ENCODE peak calls at places on chromosomes 2 and 18, in nine cellular contexts. One of them, this sample, is unnamed.

GRCh38 chr2:173231465-173231864 is 123.2 kb upstream of the CDCA7 start:
- DNase-seq in mammary epithelial cell: no peak
- DNase-seq in activated T-cell treated with anti-CD3 and anti-CD28 coated beads for 24 hours: no peak
- DNase-seq in CD8-positive, alpha-beta T cell: no peak
- DNase-seq in A549: no peak
- DNase-seq in NCI-H82: no peak
- DNase-seq in NCI-H345: no peak
- DNase-seq in iPS-NIHi11: no peak
- DNase-seq in endothelial cell: no peak
- DNase-seq in this sample: no peak

GRCh38 chr2:234488913-234489451 is 7.9 kb downstream of the ARL4C start:
- DNase-seq in mammary epithelial cell: no peak
- DNase-seq in activated T-cell treated with anti-CD3 and anti-CD28 coated beads for 24 hours: peak; percentile 52
- DNase-seq in CD8-positive, alpha-beta T cell: peak; percentile 79
- DNase-seq in A549: no peak
- DNase-seq in NCI-H82: no peak
- DNase-seq in NCI-H345: no peak
- DNase-seq in iPS-NIHi11: no peak
- DNase-seq in endothelial cell: no peak
- DNase-seq in this sample: no peak

GRCh38 chr18:79402209-79402576 is 6.5 kb downstream of the NFATC1 start:
- DNase-seq in mammary epithelial cell: no peak
- DNase-seq in activated T-cell treated with anti-CD3 and anti-CD28 coated beads for 24 hours: no peak
- DNase-seq in CD8-positive, alpha-beta T cell: no peak
- DNase-seq in A549: no peak
- DNase-seq in NCI-H82: no peak
- DNase-seq in NCI-H345: no peak
- DNase-seq in iPS-NIHi11: no peak
- DNase-seq in endothelial cell: no peak
- DNase-seq in this sample: no peak

GRCh38 chr2:155377178-155377780 is 678.8 kb downstream of the KCNJ3 start:
- DNase-seq in mammary epithelial cell: peak; percentile 5
- DNase-seq in activated T-cell treated with anti-CD3 and anti-CD28 coated beads for 24 hours: no peak
- DNase-seq in CD8-positive, alpha-beta T cell: no peak
- DNase-seq in A549: no peak
- DNase-seq in NCI-H82: peak; percentile 62
- DNase-seq in NCI-H345: peak; percentile 49
- DNase-seq in iPS-NIHi11: peak; percentile 10
- DNase-seq in endothelial cell: no peak
- DNase-seq in this sample: peak; percentile 74

GRCh38 chr2:11719230-11719977 is 27.0 kb upstream of the LPIN1 start:
- DNase-seq in mammary epithelial cell: no peak
- DNase-seq in activated T-cell treated with anti-CD3 and anti-CD28 coated beads for 24 hours: no peak
- DNase-seq in CD8-positive, alpha-beta T cell: no peak
- DNase-seq in A549: no peak
- DNase-seq in NCI-H82: no peak
- DNase-seq in NCI-H345: no peak
- DNase-seq in iPS-NIHi11: no peak
- DNase-seq in endothelial cell: no peak
- DNase-seq in this sample: no peak

GRCh38 chr2:164054651-164055050 is 318.8 kb upstream of the FIGN start:
- DNase-seq in mammary epithelial cell: no peak
- DNase-seq in activated T-cell treated with anti-CD3 and anti-CD28 coated beads for 24 hours: no peak
- DNase-seq in CD8-positive, alpha-beta T cell: no peak
- DNase-seq in A549: no peak
- DNase-seq in NCI-H82: peak; percentile 73
- DNase-seq in NCI-H345: no peak
- DNase-seq in iPS-NIHi11: no peak
- DNase-seq in endothelial cell: no peak
- DNase-seq in this sample: peak; percentile 21

GRCh38 chr18:49843131-49843530 is 29.8 kb upstream of the ACAA2 start:
- DNase-seq in mammary epithelial cell: no peak
- DNase-seq in activated T-cell treated with anti-CD3 and anti-CD28 coated beads for 24 hours: no peak
- DNase-seq in CD8-positive, alpha-beta T cell: no peak
- DNase-seq in A549: no peak
- DNase-seq in NCI-H82: no peak
- DNase-seq in NCI-H345: no peak
- DNase-seq in iPS-NIHi11: no peak
- DNase-seq in endothelial cell: no peak
- DNase-seq in this sample: no peak

GRCh38 chr2:72757177-72757775 is 68.6 kb downstream of the EXOC6B start:
- DNase-seq in mammary epithelial cell: peak; percentile 51
- DNase-seq in activated T-cell treated with anti-CD3 and anti-CD28 coated beads for 24 hours: no peak
- DNase-seq in CD8-positive, alpha-beta T cell: no peak
- DNase-seq in A549: peak; percentile 29
- DNase-seq in NCI-H82: no peak
- DNase-seq in NCI-H345: no peak
- DNase-seq in iPS-NIHi11: no peak
- DNase-seq in endothelial cell: peak; percentile 23
- DNase-seq in this sample: no peak

GRCh38 chr2:18991177-18992168 is 366.9 kb downstream of the OSR1 start:
- DNase-seq in mammary epithelial cell: peak; percentile 70
- DNase-seq in activated T-cell treated with anti-CD3 and anti-CD28 coated beads for 24 hours: no peak
- DNase-seq in CD8-positive, alpha-beta T cell: no peak
- DNase-seq in A549: peak; percentile 27
- DNase-seq in NCI-H82: peak; percentile 72
- DNase-seq in NCI-H345: peak; percentile 98
- DNase-seq in iPS-NIHi11: no peak
- DNase-seq in endothelial cell: no peak
- DNase-seq in this sample: no peak

GRCh38 chr2:25521665-25522387 is 151.6 kb downstream of the DTNB start:
- DNase-seq in mammary epithelial cell: peak; percentile 49
- DNase-seq in activated T-cell treated with anti-CD3 and anti-CD28 coated beads for 24 hours: peak; percentile 33
- DNase-seq in CD8-positive, alpha-beta T cell: no peak
- DNase-seq in A549: peak; percentile 28
- DNase-seq in NCI-H82: peak; percentile 74
- DNase-seq in NCI-H345: peak; percentile 63
- DNase-seq in iPS-NIHi11: peak; percentile 39
- DNase-seq in endothelial cell: peak; percentile 9
- DNase-seq in this sample: peak; percentile 54

GRCh38 chr2:237227190-237227988 is 141.7 kb downstream of the COPS8 start:
- DNase-seq in mammary epithelial cell: peak; percentile 94
- DNase-seq in activated T-cell treated with anti-CD3 and anti-CD28 coated beads for 24 hours: no peak
- DNase-seq in CD8-positive, alpha-beta T cell: no peak
- DNase-seq in A549: peak; percentile 19
- DNase-seq in NCI-H82: no peak
- DNase-seq in NCI-H345: no peak
- DNase-seq in iPS-NIHi11: no peak
- DNase-seq in endothelial cell: no peak
- DNase-seq in this sample: no peak

GRCh38 chr2:222693837-222694236 is 22.4 kb downstream of the MOGAT1 start:
- DNase-seq in mammary epithelial cell: peak; percentile 29
- DNase-seq in activated T-cell treated with anti-CD3 and anti-CD28 coated beads for 24 hours: no peak
- DNase-seq in CD8-positive, alpha-beta T cell: no peak
- DNase-seq in A549: peak; percentile 36
- DNase-seq in NCI-H82: peak; percentile 30
- DNase-seq in NCI-H345: no peak
- DNase-seq in iPS-NIHi11: peak; percentile 29
- DNase-seq in endothelial cell: no peak
- DNase-seq in this sample: no peak

GRCh38 chr2:169189123-169189522 is 119.8 kb downstream of the DHRS9 start:
- DNase-seq in mammary epithelial cell: no peak
- DNase-seq in activated T-cell treated with anti-CD3 and anti-CD28 coated beads for 24 hours: no peak
- DNase-seq in CD8-positive, alpha-beta T cell: no peak
- DNase-seq in A549: no peak
- DNase-seq in NCI-H82: no peak
- DNase-seq in NCI-H345: no peak
- DNase-seq in iPS-NIHi11: no peak
- DNase-seq in endothelial cell: no peak
- DNase-seq in this sample: no peak

GRCh38 chr18:78650926-78651325 is 328.7 kb upstream of the SALL3 start:
- DNase-seq in mammary epithelial cell: no peak
- DNase-seq in activated T-cell treated with anti-CD3 and anti-CD28 coated beads for 24 hours: no peak
- DNase-seq in CD8-positive, alpha-beta T cell: no peak
- DNase-seq in A549: no peak
- DNase-seq in NCI-H82: no peak
- DNase-seq in NCI-H345: no peak
- DNase-seq in iPS-NIHi11: no peak
- DNase-seq in endothelial cell: no peak
- DNase-seq in this sample: no peak

GRCh38 chr2:233563663-233564430 is 2.7 kb downstream of the USP40 start:
- DNase-seq in mammary epithelial cell: no peak
- DNase-seq in activated T-cell treated with anti-CD3 and anti-CD28 coated beads for 24 hours: no peak
- DNase-seq in CD8-positive, alpha-beta T cell: no peak
- DNase-seq in A549: no peak
- DNase-seq in NCI-H82: no peak
- DNase-seq in NCI-H345: no peak
- DNase-seq in iPS-NIHi11: no peak
- DNase-seq in endothelial cell: no peak
- DNase-seq in this sample: no peak

GRCh38 chr2:14632133-14632936 is at the start of gene LRATD1:
- DNase-seq in mammary epithelial cell: peak; percentile 90
- DNase-seq in activated T-cell treated with anti-CD3 and anti-CD28 coated beads for 24 hours: no peak
- DNase-seq in CD8-positive, alpha-beta T cell: no peak
- DNase-seq in A549: peak; percentile 27
- DNase-seq in NCI-H82: peak; percentile 97
- DNase-seq in NCI-H345: peak; percentile 98
- DNase-seq in iPS-NIHi11: peak; percentile 90
- DNase-seq in endothelial cell: peak; percentile 96
- DNase-seq in this sample: peak; percentile 94

GRCh38 chr2:101949304-101949703 is 42.5 kb upstream of the IL1R2 start:
- DNase-seq in mammary epithelial cell: peak; percentile 43
- DNase-seq in activated T-cell treated with anti-CD3 and anti-CD28 coated beads for 24 hours: no peak
- DNase-seq in CD8-positive, alpha-beta T cell: no peak
- DNase-seq in A549: no peak
- DNase-seq in NCI-H82: no peak
- DNase-seq in NCI-H345: no peak
- DNase-seq in iPS-NIHi11: no peak
- DNase-seq in endothelial cell: no peak
- DNase-seq in this sample: no peak

GRCh38 chr2:135055182-135055786 is 3.2 kb downstream of the RAB3GAP1 start:
- DNase-seq in mammary epithelial cell: peak; percentile 63
- DNase-seq in activated T-cell treated with anti-CD3 and anti-CD28 coated beads for 24 hours: no peak
- DNase-seq in CD8-positive, alpha-beta T cell: no peak
- DNase-seq in A549: no peak
- DNase-seq in NCI-H82: no peak
- DNase-seq in NCI-H345: no peak
- DNase-seq in iPS-NIHi11: no peak
- DNase-seq in endothelial cell: no peak
- DNase-seq in this sample: no peak